ENCODE peak calls at places on chromosomes 7 and 10, in ten cellular contexts. O, M, A, P, H, X, Y, Q, C and E are unnamed samples.

GRCh38 chr10:63166742-63167258 is 33.7 kb downstream of the NRBF2 start:
- DNase-seq in X (no peak), C (no peak), O (peak; percentile 19), Q (no peak), Y (peak; percentile 55), A (no peak), P (no peak), M (peak; percentile 48), H (no peak), E (peak; percentile 56)

GRCh38 chr7:78448915-78449314 is 650.3 kb downstream of the PHTF2 start:
- DNase-seq in O (no peak), Q (no peak), H (no peak), P (no peak), X (no peak), Y (no peak), M (no peak), C (no peak), A (no peak), E (no peak)

GRCh38 chr10:78859769-78860168 is 209.0 kb upstream of the ZMIZ1 start:
- DNase-seq in M (no peak), C (no peak), A (no peak), O (no peak), P (no peak), Q (no peak), Y (no peak), H (no peak), X (no peak), E (no peak)

GRCh38 chr7:4774804-4775280 is 581 bp upstream of the AP5Z1 start:
- DNase-seq in P (peak; percentile 17), Y (no peak), A (peak; percentile 72), X (no peak), C (no peak), M (no peak), O (peak; percentile 41), H (no peak), Q (no peak), E (peak; percentile 31)

GRCh38 chr10:95792874-95793285 is 36.9 kb downstream of the ENTPD1 start:
- DNase-seq in Y (peak; percentile 52), Q (no peak), C (no peak), P (no peak), O (no peak), X (no peak), A (no peak), M (no peak), H (no peak), E (no peak)

GRCh38 chr7:27204851-27205322 is 5.0 kb upstream of the HOXA13 start:
- DNase-seq in Y (no peak), M (no peak), H (no peak), Q (no peak), X (no peak), O (no peak), C (no peak), A (no peak), P (no peak), E (peak; percentile 17)

GRCh38 chr7:44634839-44635591 is 28.6 kb downstream of the OGDH start:
- DNase-seq in C (no peak), A (no peak), O (peak; percentile 31), H (no peak), Y (no peak), X (no peak), Q (no peak), P (no peak), M (no peak), E (no peak)

GRCh38 chr10:3467052-3467906 is 294.7 kb upstream of the PITRM1 start:
- DNase-seq in Y (peak; percentile 87), Q (peak; percentile 66), P (no peak), X (no peak), O (no peak), M (no peak), A (no peak), H (peak; percentile 64), C (no peak), E (no peak)